ENCODE peak calls at places on chromosomes 2 and 18, in nine cellular contexts. W, Z, H, V, Q, E, G, C and J are unnamed samples.
A peak's percentile ranks its signal among the peaks of the same experiment; 100 is the strongest.

GRCh38 chr2:100554788-100555407 is 7.9 kb upstream of the PDCL3 start:
- DNase-seq in W (peak; percentile 64), Z (no peak), H (no peak), V (no peak), Q (peak; percentile 52), E (no peak), G (no peak), C (no peak), J (peak; percentile 54)

GRCh38 chr2:20484810-20485611 is 38.1 kb downstream of the RHOB start:
- DNase-seq in W (no peak), Z (no peak), H (no peak), V (peak; percentile 61), Q (no peak), E (no peak), G (no peak), C (no peak), J (no peak)

GRCh38 chr18:9403795-9404564 is 69.4 kb downstream of the TWSG1 start:
- DNase-seq in W (no peak), Z (no peak), H (no peak), V (no peak), Q (no peak), E (no peak), G (no peak), C (no peak), J (no peak)

GRCh38 chr18:45109271-45109670 is 428.6 kb downstream of the SETBP1 start:
- DNase-seq in W (no peak), Z (no peak), H (no peak), V (no peak), Q (no peak), E (no peak), G (no peak), C (no peak), J (no peak)

GRCh38 chr2:134621939-134622705 is 96.7 kb downstream of the TMEM163 start:
- DNase-seq in W (no peak), Z (no peak), H (no peak), V (no peak), Q (no peak), E (no peak), G (peak; percentile 34), C (no peak), J (no peak)

GRCh38 chr18:48318481-48318880 is 90.7 kb downstream of the ZBTB7C start:
- DNase-seq in W (no peak), Z (no peak), H (no peak), V (no peak), Q (no peak), E (no peak), G (no peak), C (no peak), J (no peak)

GRCh38 chr18:51861041-51861440 is 479.0 kb upstream of the DCC start:
- DNase-seq in W (no peak), Z (no peak), H (no peak), V (no peak), Q (no peak), E (no peak), G (no peak), C (no peak), J (no peak)

GRCh38 chr2:170475878-170476277 is 239.3 kb upstream of the SP5 start:
- DNase-seq in W (no peak), Z (no peak), H (no peak), V (no peak), Q (no peak), E (no peak), G (no peak), C (no peak), J (no peak)

GRCh38 chr2:191150451-191151314 is at the start of gene STAT4:
- DNase-seq in W (peak; percentile 59), Z (no peak), H (no peak), V (no peak), Q (peak; percentile 65), E (peak; percentile 29), G (peak; percentile 67), C (no peak), J (peak; percentile 80)

GRCh38 chr2:86769838-86770237 is 20.9 kb downstream of the CD8A start:
- DNase-seq in W (no peak), Z (no peak), H (no peak), V (no peak), Q (no peak), E (no peak), G (no peak), C (no peak), J (no peak)

GRCh38 chr2:190267302-190267701 is 52.3 kb downstream of the HIBCH start:
- DNase-seq in W (no peak), Z (peak; percentile 73), H (no peak), V (no peak), Q (no peak), E (no peak), G (peak; percentile 84), C (no peak), J (no peak)

GRCh38 chr2:185475868-185476267 is 262.7 kb upstream of the FSIP2 start:
- DNase-seq in W (no peak), Z (no peak), H (no peak), V (no peak), Q (no peak), E (no peak), G (no peak), C (no peak), J (no peak)

GRCh38 chr2:46067501-46068292 is 229.5 kb upstream of the EPAS1 start:
- DNase-seq in W (no peak), Z (peak; percentile 98), H (no peak), V (no peak), Q (no peak), E (no peak), G (peak; percentile 99), C (no peak), J (no peak)

GRCh38 chr2:136233315-136233714 is 115.4 kb upstream of the CXCR4 start:
- DNase-seq in W (no peak), Z (no peak), H (no peak), V (no peak), Q (no peak), E (no peak), G (no peak), C (no peak), J (no peak)

GRCh38 chr2:61005736-61006135 is 11.8 kb upstream of the PEX13 start:
- DNase-seq in W (no peak), Z (no peak), H (no peak), V (no peak), Q (no peak), E (no peak), G (no peak), C (no peak), J (no peak)

GRCh38 chr2:21118302-21118920 is 5.4 kb upstream of the TDRD15 start:
- DNase-seq in W (no peak), Z (peak; percentile 32), H (no peak), V (no peak), Q (no peak), E (peak; percentile 9), G (no peak), C (no peak), J (no peak)

GRCh38 chr2:71471276-71471675 is 17.9 kb downstream of the DYSF start:
- DNase-seq in W (no peak), Z (no peak), H (no peak), V (no peak), Q (no peak), E (no peak), G (peak; percentile 82), C (no peak), J (no peak)

GRCh38 chr2:46311651-46312223 is 14.5 kb downstream of the EPAS1 start:
- DNase-seq in W (no peak), Z (no peak), H (no peak), V (no peak), Q (no peak), E (no peak), G (peak; percentile 92), C (no peak), J (no peak)

GRCh38 chr2:45173513-45173912 is 164.3 kb upstream of the SIX2 start:
- DNase-seq in W (no peak), Z (peak; percentile 98), H (no peak), V (no peak), Q (no peak), E (no peak), G (peak; percentile 92), C (no peak), J (no peak)

GRCh38 chr2:71937401-71937800 is 210.3 kb downstream of the CYP26B1 start:
- DNase-seq in W (no peak), Z (no peak), H (no peak), V (no peak), Q (no peak), E (no peak), G (peak; percentile 34), C (no peak), J (no peak)

GRCh38 chr2:39140322-39140847 is 19.5 kb upstream of the SOS1 start:
- DNase-seq in W (no peak), Z (no peak), H (no peak), V (no peak), Q (no peak), E (no peak), G (no peak), C (no peak), J (no peak)
- H3K27ac ChIP-seq in W (no peak overlapping the region), Z (no peak overlapping the region), H (peak overlapping the region; percentile 81), V (no peak overlapping the region), Q (no peak overlapping the region), E (peak overlapping the region; percentile 18), G (no peak overlapping the region), C (no peak overlapping the region), J (no peak overlapping the region)

DNA sequence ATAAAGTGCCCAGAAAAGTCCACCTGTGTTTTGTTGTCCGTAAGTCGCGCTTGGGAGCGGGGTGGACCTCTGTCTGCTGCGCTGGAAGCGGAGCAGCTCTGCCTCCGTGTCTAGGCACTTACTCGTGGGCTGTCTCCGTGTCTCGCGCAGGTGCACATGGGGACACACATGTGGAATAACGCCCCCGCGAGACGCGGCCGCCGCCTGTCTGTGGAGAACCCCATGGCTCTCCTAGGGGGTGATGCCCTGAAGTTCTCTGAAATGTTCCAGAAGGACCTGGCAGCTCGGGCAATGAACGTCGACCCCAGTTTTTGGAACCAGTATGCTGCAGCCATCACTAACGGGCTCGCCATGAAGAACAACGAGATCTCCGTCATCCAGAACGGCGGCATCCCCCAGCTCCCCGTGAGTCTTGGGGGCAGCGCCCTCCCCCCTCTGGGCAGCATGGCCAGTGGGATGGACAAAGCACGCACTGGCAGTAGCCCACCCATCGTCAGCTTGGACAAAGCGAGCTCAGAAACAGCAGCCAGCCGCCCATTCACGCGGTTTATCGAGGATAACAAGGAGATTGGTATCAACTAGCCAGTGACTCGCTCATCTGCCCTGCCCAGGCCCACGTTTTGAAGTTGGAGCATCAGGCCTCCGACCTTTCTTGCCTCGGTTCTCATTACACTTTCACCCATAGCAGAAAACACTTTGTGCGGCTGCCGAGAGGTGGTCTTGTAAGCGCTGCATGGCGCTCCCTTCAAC is 17.3 kb downstream of the SALL3 start:
- DNase-seq in W (no peak), Z (no peak), H (no peak), V (no peak), Q (no peak), E (no peak), G (no peak), C (peak; percentile 26), J (no peak)
- H3K27ac ChIP-seq in W (no peak overlapping the region), Z (no peak overlapping the region), H (no peak overlapping the region), V (no peak overlapping the region), Q (no peak overlapping the region), E (no peak overlapping the region), G (no peak overlapping the region), C (no peak overlapping the region), J (no peak overlapping the region)

GRCh38 chr2:241563031-241563507 is 4.5 kb downstream of the BOK start:
- DNase-seq in W (peak; percentile 40), Z (no peak), H (peak; percentile 46), V (no peak), Q (no peak), E (no peak), G (no peak), C (no peak), J (no peak)
- H3K27ac ChIP-seq in W (no peak overlapping the region), Z (no peak overlapping the region), H (no peak overlapping the region), V (no peak overlapping the region), Q (no peak overlapping the region), E (no peak overlapping the region), G (no peak overlapping the region), C (no peak overlapping the region), J (no peak overlapping the region)

GRCh38 chr18:12895016-12895415 is 11.0 kb upstream of the PTPN2 start:
- DNase-seq in W (no peak), Z (no peak), H (no peak), V (no peak), Q (no peak), E (no peak), G (no peak), C (no peak), J (no peak)
- H3K27ac ChIP-seq in W (no peak overlapping the region), Z (no peak overlapping the region), H (no peak overlapping the region), V (no peak overlapping the region), Q (no peak overlapping the region), E (no peak overlapping the region), G (no peak overlapping the region), C (no peak overlapping the region), J (no peak overlapping the region)